ENCODE peak calls at places on chromosomes 5 and 9, in five cellular contexts. One of them, this sample, is unnamed.

GRCh38 chr9:81823672-81824554 is 104.3 kb upstream of the SPATA31D4 start:
- DNase-seq in H1: no peak
- DNase-seq in HepG2: no peak
- DNase-seq in K562: peak
- DNase-seq in HCT116: no peak
- DNase-seq in this sample: no peak

GRCh38 chr5:33936381-33937016 is at the start of gene RXFP3:
- DNase-seq in HepG2: no peak
- DNase-seq in HCT116: no peak
- DNase-seq in H1: no peak
- DNase-seq in K562: no peak
- DNase-seq in this sample: no peak

GRCh38 chr5:155839251-155840037 is 487.5 kb upstream of the SGCD start:
- DNase-seq in H1: no peak
- DNase-seq in K562: no peak
- DNase-seq in HCT116: no peak
- DNase-seq in HepG2: no peak
- DNase-seq in this sample: no peak

GRCh38 chr5:173441053-173441628 is 112.9 kb upstream of the STC2 start:
- DNase-seq in K562: no peak
- DNase-seq in HCT116: no peak
- DNase-seq in H1: no peak
- DNase-seq in HepG2: no peak
- DNase-seq in this sample: no peak

GRCh38 chr9:93290495-93291434 is 106.8 kb downstream of the WNK2 start:
- DNase-seq in HCT116: no peak
- DNase-seq in H1: no peak
- DNase-seq in HepG2: no peak
- DNase-seq in K562: no peak
- DNase-seq in this sample: no peak

GRCh38 chr5:179205277-179205676 is 140.0 kb downstream of the ADAMTS2 start:
- DNase-seq in HCT116: no peak
- DNase-seq in H1: no peak
- DNase-seq in HepG2: no peak
- DNase-seq in K562: no peak
- DNase-seq in this sample: no peak

GRCh38 chr9:92961627-92962302 is 14.4 kb downstream of the FGD3 start:
- DNase-seq in K562: no peak
- DNase-seq in HCT116: no peak
- DNase-seq in H1: no peak
- DNase-seq in HepG2: no peak
- DNase-seq in this sample: no peak

GRCh38 chr9:14189578-14189977 is 124.4 kb downstream of the NFIB start:
- DNase-seq in HCT116: no peak
- DNase-seq in HepG2: no peak
- DNase-seq in H1: no peak
- DNase-seq in K562: no peak
- DNase-seq in this sample: no peak

GRCh38 chr5:4941957-4942830 is 197.9 kb upstream of the ADAMTS16 start:
- DNase-seq in K562: peak
- DNase-seq in HepG2: no peak
- DNase-seq in HCT116: no peak
- DNase-seq in H1: no peak
- DNase-seq in this sample: no peak

GRCh38 chr9:111599948-111600343 is 499 bp upstream of the PTGR1 start:
- DNase-seq in K562: no peak
- DNase-seq in H1: no peak
- DNase-seq in HCT116: no peak
- DNase-seq in HepG2: no peak
- DNase-seq in this sample: no peak
- H3K4me3 ChIP-seq in K562: no peak
- H3K4me3 ChIP-seq in H1: peak
- H3K4me3 ChIP-seq in HCT116: peak
- H3K4me3 ChIP-seq in HepG2: no peak
- H3K4me3 ChIP-seq in this sample: no peak

GRCh38 chr5:125408582-125409069 is 662.2 kb upstream of the ZNF608 start:
- DNase-seq in H1: no peak
- DNase-seq in HCT116: peak
- DNase-seq in K562: no peak
- DNase-seq in HepG2: no peak
- DNase-seq in this sample: no peak
- TF ChIP-seq SP1 in H1: no peak
- TF ChIP-seq SP1 in HCT116: no peak
- TF ChIP-seq SP1 in K562: no peak
- TF ChIP-seq SP1 in HepG2: no peak
- TF ChIP-seq SP1 in this sample: no peak

GRCh38 chr9:134179595-134179917 is 15.2 kb upstream of the RNU6ATAC start:
- DNase-seq in K562: no peak
- DNase-seq in H1: no peak
- DNase-seq in HepG2: no peak
- DNase-seq in HCT116: no peak
- DNase-seq in this sample: no peak
- H3K4me3 ChIP-seq in K562: no peak
- H3K4me3 ChIP-seq in H1: no peak
- H3K4me3 ChIP-seq in HepG2: no peak
- H3K4me3 ChIP-seq in HCT116: no peak
- H3K4me3 ChIP-seq in this sample: no peak

GRCh38 chr5:81949479-81949878 is 22.3 kb upstream of the ATG10 start:
- DNase-seq in HepG2: no peak
- DNase-seq in K562: no peak
- DNase-seq in H1: no peak
- DNase-seq in HCT116: no peak
- DNase-seq in this sample: no peak
- TF ChIP-seq SP1 in HepG2: no peak
- TF ChIP-seq SP1 in K562: no peak
- TF ChIP-seq SP1 in H1: no peak
- TF ChIP-seq SP1 in HCT116: no peak
- TF ChIP-seq SP1 in this sample: no peak

GRCh38 chr9:111034146-111034545 is 4.1 kb downstream of the LPAR1 start:
- DNase-seq in HepG2: no peak
- DNase-seq in HCT116: no peak
- DNase-seq in H1: no peak
- DNase-seq in K562: no peak
- DNase-seq in this sample: no peak
- H3K4me3 ChIP-seq in HepG2: no peak
- H3K4me3 ChIP-seq in HCT116: no peak
- H3K4me3 ChIP-seq in H1: no peak
- H3K4me3 ChIP-seq in K562: no peak
- H3K4me3 ChIP-seq in this sample: no peak

DNA sequence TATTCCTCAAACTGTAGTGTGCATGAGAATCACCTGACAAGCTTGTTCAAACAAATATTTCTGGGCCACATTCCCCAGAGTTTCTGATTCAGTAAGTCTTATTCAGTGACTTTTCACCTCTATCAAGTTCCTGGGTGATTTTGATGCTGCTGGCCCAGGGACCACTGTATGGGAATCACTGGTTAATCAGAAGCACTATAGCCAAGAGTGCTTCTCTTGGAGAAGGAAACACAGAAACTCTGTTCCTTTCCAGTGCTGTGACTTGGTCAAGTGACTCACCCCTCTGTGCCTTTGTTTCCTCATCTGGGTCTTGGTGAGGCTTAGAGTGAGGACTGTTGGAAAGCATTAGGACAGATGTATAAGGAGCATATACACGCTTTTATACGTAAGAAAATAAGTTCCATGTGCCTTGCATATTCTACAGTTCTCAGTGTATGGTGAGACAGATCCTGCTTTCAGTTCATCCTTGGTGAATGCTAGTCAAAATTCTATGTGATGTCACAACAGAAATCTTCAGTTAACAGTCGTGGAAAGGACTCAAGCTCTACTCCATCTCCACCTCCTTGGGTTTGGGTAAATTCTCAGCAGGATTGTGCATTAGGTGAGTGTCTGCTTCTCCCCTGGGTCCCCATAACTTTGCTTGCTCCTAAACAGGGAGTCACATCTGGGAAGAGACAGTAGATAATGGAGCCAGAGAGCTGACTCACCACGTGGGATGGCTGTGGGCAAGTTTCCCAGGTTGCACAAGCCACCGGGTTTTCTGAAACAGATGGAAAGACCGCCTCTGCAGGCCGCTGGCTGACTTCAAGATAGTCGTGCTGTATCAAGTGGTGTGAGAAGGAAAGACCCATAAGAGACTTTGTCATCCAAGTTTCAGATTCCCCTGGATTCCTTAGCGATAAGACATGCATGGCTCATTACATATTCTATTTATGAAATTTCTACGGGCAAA is 117.0 kb downstream of the NXNL2 start:
- DNase-seq in HepG2: no peak
- DNase-seq in H1: no peak
- DNase-seq in HCT116: no peak
- DNase-seq in K562: peak
- DNase-seq in this sample: no peak
- TF ChIP-seq SP1 in HepG2: no peak
- TF ChIP-seq SP1 in H1: no peak
- TF ChIP-seq SP1 in HCT116: no peak
- TF ChIP-seq SP1 in K562: no peak
- TF ChIP-seq SP1 in this sample: no peak

GRCh38 chr9:94901019-94901363 is 174.5 kb downstream of the AOPEP start:
- DNase-seq in H1: no peak
- DNase-seq in HCT116: no peak
- DNase-seq in HepG2: no peak
- DNase-seq in K562: no peak
- DNase-seq in this sample: no peak

GRCh38 chr9:94895668-94896067 is 169.2 kb downstream of the AOPEP start:
- DNase-seq in H1: no peak
- DNase-seq in HCT116: no peak
- DNase-seq in K562: no peak
- DNase-seq in HepG2: no peak
- DNase-seq in this sample: no peak

GRCh38 chr9:94896512-94896911 is 170.0 kb downstream of the AOPEP start:
- DNase-seq in H1: no peak
- DNase-seq in K562: no peak
- DNase-seq in HCT116: no peak
- DNase-seq in HepG2: no peak
- DNase-seq in this sample: no peak

GRCh38 chr9:94900222-94901018 is 173.9 kb downstream of the AOPEP start:
- DNase-seq in K562: no peak
- DNase-seq in HCT116: no peak
- DNase-seq in H1: no peak
- DNase-seq in HepG2: no peak
- DNase-seq in this sample: no peak

GRCh38 chr9:94899464-94900221 is 173.1 kb downstream of the AOPEP start:
- DNase-seq in HepG2: peak
- DNase-seq in H1: no peak
- DNase-seq in HCT116: no peak
- DNase-seq in K562: no peak
- DNase-seq in this sample: no peak
- H3K4me3 ChIP-seq in HepG2: peak
- H3K4me3 ChIP-seq in H1: no peak
- H3K4me3 ChIP-seq in HCT116: no peak
- H3K4me3 ChIP-seq in K562: no peak
- H3K4me3 ChIP-seq in this sample: no peak